ENCODE peak calls at places on chromosomes 4 and X, in four cellular contexts. K is GM12878, X is K562, O is IMR-90. G is an unnamed sample.

GRCh38 chr4:74369860-74370259 is 4.9 kb downstream of the EREG start:
- DNase-seq in X (no peak), O (no peak), K (no peak), G (no peak)

GRCh38 chrX:119753639-119754257 is 4.6 kb upstream of the SOWAHD start:
- DNase-seq in O (peak; percentile 24), K (no peak), X (peak; percentile 46), G (peak; percentile 59)

GRCh38 chrX:128816919-128817318 is 706.4 kb downstream of the SMARCA1 start:
- DNase-seq in X (peak; percentile 1), K (no peak), O (no peak), G (no peak)

GRCh38 chrX:39133971-39134370 is 332.7 kb downstream of the MID1IP1 start:
- DNase-seq in K (no peak), O (no peak), X (peak; percentile 24), G (no peak)

GRCh38 chr4:20284990-20285389 is 33.3 kb downstream of the SLIT2 start:
- DNase-seq in O (peak; percentile 77), K (no peak), X (peak; percentile 4), G (no peak)

GRCh38 chrX:38189431-38190128 is 31.1 kb downstream of the SRPX start:
- DNase-seq in K (no peak), X (no peak), O (no peak), G (no peak)

GRCh38 chrX:110180176-110180927 is 137.5 kb downstream of the AMMECR1 start:
- DNase-seq in O (peak; percentile 84), K (no peak), X (no peak), G (peak; percentile 50)

GRCh38 chr4:139242511-139243051 is 37.4 kb downstream of the MGARP start:
- DNase-seq in O (peak; percentile 62), X (no peak), K (no peak), G (no peak)

GRCh38 chr4:83356899-83357661 is 22.4 kb upstream of the HPSE start:
- DNase-seq in K (no peak), O (peak; percentile 91), X (no peak), G (no peak)

GRCh38 chrX:20594985-20595384 is 328.3 kb upstream of the RPS6KA3 start:
- DNase-seq in O (no peak), K (no peak), X (no peak), G (peak; percentile 9)

GRCh38 chr4:14445882-14446281 is 556.4 kb upstream of the CPEB2 start:
- DNase-seq in O (no peak), X (no peak), K (no peak), G (no peak)

GRCh38 chr4:84319124-84319523 is 180.0 kb downstream of the NKX6-1 start:
- DNase-seq in K (no peak), O (peak; percentile 1), X (no peak), G (no peak)

GRCh38 chr4:153792007-153792892 is 3.4 kb upstream of the SFRP2 start:
- DNase-seq in K (no peak), O (no peak), X (peak; percentile 37), G (no peak)

GRCh38 chrX:72009731-72010130 is 99.1 kb downstream of the NHSL2 start:
- DNase-seq in X (no peak), K (no peak), O (no peak), G (no peak)

GRCh38 chr4:123984881-123985280 is 588.3 kb downstream of the SPRY1 start:
- DNase-seq in X (no peak), K (no peak), O (no peak), G (no peak)

DNA sequence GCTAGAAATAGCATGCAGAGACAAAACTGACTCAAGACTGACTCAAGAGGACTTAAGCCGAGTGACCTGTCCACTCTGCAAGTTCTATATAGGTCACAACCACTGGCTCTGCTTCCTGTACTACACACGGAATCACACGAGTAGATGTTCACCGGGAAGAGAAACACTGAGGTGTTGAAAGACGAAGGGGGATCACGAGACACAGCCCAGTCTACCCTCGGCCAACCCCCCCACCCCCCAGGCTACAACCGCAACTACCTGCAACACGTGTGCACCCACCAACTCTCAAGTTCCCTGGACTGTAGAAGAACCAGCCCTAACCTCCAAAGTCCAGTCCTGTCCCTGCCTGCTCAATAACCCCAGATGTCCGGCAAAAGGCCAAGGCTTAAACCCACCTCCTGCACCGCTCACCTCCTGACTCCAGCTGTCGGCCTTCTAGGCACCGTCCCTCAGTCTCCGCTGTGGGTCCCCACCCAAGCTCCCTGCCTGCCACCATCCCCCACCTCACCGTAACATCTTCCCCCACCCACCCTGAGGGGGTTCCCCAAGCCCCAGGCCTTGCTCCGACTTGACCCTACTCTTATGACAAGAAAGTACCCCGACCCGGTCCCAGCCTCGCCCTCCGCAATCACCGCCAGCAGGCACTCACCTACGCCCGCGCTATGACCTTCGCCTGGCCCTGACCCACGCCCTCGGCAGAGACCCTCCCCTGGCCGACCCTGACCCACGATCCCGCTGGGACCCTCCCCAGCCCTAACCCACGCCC is 739 bp downstream of the GAK start:
- DNase-seq in O (peak; percentile 84), K (no peak), X (peak; percentile 44), G (no peak)
- TF ChIP-seq POLR2A in O (peak; percentile 80), K (no peak), X (no peak), G (no peak)

GRCh38 chrX:12564221-12564620 is 227.0 kb upstream of the PRPS2 start:
- DNase-seq in O (no peak), K (no peak), X (no peak), G (no peak)
- TF ChIP-seq RCOR1 in O (no peak), K (no peak), X (no peak), G (no peak)

DNA sequence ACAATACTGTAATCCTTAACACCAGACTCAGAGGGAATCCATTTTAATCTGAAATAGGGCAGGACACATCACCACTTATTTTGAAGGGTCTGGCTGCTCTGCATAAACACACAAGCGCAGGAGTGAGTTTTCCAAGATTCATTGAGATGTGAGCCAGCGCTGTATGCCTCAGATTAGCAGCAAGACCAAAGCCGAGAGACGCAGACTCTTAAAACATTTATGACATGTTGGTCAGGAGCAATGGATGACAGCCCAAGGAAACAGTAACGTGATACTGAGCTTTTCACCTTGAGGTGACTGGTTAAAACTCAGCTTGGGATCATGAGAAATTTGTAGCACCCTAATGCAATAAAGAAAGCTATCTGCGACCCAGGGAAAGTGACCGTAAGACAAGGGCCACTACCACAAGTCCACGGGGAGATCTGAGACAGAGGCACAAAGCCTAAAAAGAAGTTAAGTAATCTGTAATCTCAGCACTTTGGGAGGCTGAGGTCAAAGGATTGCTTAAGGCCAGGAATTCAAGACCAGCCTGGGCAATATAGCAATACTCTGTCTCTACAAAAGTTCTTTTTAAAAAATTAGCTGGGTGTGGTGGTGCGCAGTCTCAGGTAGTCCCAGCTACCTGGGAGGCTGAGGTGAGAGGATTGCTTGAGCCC is 210.6 kb downstream of the COL25A1 start:
- DNase-seq in K (no peak), O (no peak), X (peak; percentile 5), G (no peak)
- TF ChIP-seq POLR2A in K (no peak), O (no peak), X (no peak), G (no peak)

DNA sequence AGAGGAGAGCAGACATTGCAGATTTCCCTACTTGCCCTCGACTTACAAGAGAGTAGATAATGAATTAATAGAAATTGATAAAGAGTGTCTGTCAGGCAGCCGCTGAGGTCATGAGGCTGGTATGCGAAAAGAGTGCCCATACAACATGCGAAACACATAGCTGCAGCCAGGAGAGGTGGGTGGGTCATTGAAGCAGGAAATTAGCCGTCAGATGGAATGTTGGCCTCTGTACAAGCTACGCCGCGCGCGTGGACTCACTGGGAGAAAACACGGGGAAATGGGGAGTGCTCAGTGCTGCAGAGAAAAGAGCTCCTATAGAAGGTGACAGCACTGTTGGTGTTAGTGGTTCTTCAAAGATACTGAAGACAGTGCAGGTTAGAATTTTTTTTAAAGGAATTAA is 125.1 kb downstream of the RAPGEF2 start:
- DNase-seq in O (peak; percentile 92), K (no peak), X (no peak), G (no peak)
- TF ChIP-seq RCOR1 in O (peak; percentile 54), K (no peak), X (no peak), G (no peak)

GRCh38 chrX:154368630-154369452 is 5.6 kb downstream of the FLNA start:
- DNase-seq in O (peak; percentile 90), K (peak; percentile 60), X (peak; percentile 94), G (peak; percentile 87)

GRCh38 chrX:154370300-154370881 is 4.0 kb downstream of the FLNA start:
- DNase-seq in O (no peak), X (no peak), K (no peak), G (no peak)

GRCh38 chrX:154367474-154368308 is 6.7 kb downstream of the FLNA start:
- DNase-seq in K (no peak), O (no peak), X (no peak), G (no peak)

GRCh38 chrX:154370882-154371770 is 3.3 kb downstream of the FLNA start:
- DNase-seq in K (peak; percentile 53), O (peak; percentile 89), X (peak; percentile 97), G (peak; percentile 70)

GRCh38 chrX:154369453-154370299 is 4.8 kb downstream of the FLNA start:
- DNase-seq in K (peak; percentile 25), O (peak; percentile 95), X (peak; percentile 90), G (peak; percentile 55)
- TF ChIP-seq POLR2A in K (peak; percentile 11), O (peak; percentile 43), X (peak; percentile 58), G (no peak)